ENCODE peak calls at places on chromosomes 3 and 15, in six cellular contexts. One of them, this sample, is unnamed.

GRCh38 chr3:100001514-100002270 is 112.6 kb downstream of the FILIP1L start:
- DNase-seq in Calu3: no peak
- DNase-seq in body of pancreas: peak
- DNase-seq in NCI-H1092: no peak
- DNase-seq in mesendoderm: no peak
- DNase-seq in heart left ventricle: no peak
- DNase-seq in this sample: no peak

GRCh38 chr3:138329127-138329983 is at the start of gene NME9:
- DNase-seq in body of pancreas: peak
- DNase-seq in NCI-H1092: peak
- DNase-seq in mesendoderm: peak
- DNase-seq in Calu3: peak
- DNase-seq in heart left ventricle: peak
- DNase-seq in this sample: peak

GRCh38 chr3:42226470-42227425 is 39.2 kb downstream of the CCK start:
- DNase-seq in NCI-H1092: no peak
- DNase-seq in Calu3: no peak
- DNase-seq in mesendoderm: peak
- DNase-seq in heart left ventricle: no peak
- DNase-seq in body of pancreas: no peak
- DNase-seq in this sample: no peak

GRCh38 chr3:71247221-71247947 is 336.1 kb downstream of the FOXP1 start:
- DNase-seq in heart left ventricle: no peak
- DNase-seq in Calu3: peak
- DNase-seq in NCI-H1092: no peak
- DNase-seq in body of pancreas: peak
- DNase-seq in mesendoderm: peak
- DNase-seq in this sample: no peak

GRCh38 chr3:160661660-160662059 is 15.3 kb upstream of the ARL14 start:
- DNase-seq in body of pancreas: no peak
- DNase-seq in Calu3: no peak
- DNase-seq in NCI-H1092: no peak
- DNase-seq in heart left ventricle: no peak
- DNase-seq in mesendoderm: peak
- DNase-seq in this sample: no peak

GRCh38 chr3:185629554-185630181 is 43.6 kb downstream of the SENP2 start:
- DNase-seq in heart left ventricle: no peak
- DNase-seq in Calu3: no peak
- DNase-seq in body of pancreas: no peak
- DNase-seq in mesendoderm: no peak
- DNase-seq in NCI-H1092: no peak
- DNase-seq in this sample: no peak

GRCh38 chr3:72962317-72962716 is 34.3 kb upstream of the PPP4R2 start:
- DNase-seq in Calu3: no peak
- DNase-seq in body of pancreas: no peak
- DNase-seq in NCI-H1092: no peak
- DNase-seq in mesendoderm: no peak
- DNase-seq in heart left ventricle: no peak
- DNase-seq in this sample: no peak

GRCh38 chr3:89622063-89622700 is 514.8 kb downstream of the EPHA3 start:
- DNase-seq in NCI-H1092: no peak
- DNase-seq in heart left ventricle: peak
- DNase-seq in mesendoderm: no peak
- DNase-seq in Calu3: no peak
- DNase-seq in body of pancreas: no peak
- DNase-seq in this sample: no peak

GRCh38 chr3:89606151-89606550 is 498.7 kb downstream of the EPHA3 start:
- DNase-seq in mesendoderm: no peak
- DNase-seq in Calu3: no peak
- DNase-seq in body of pancreas: no peak
- DNase-seq in heart left ventricle: no peak
- DNase-seq in NCI-H1092: no peak
- DNase-seq in this sample: no peak

GRCh38 chr3:79844176-79844575 is 76.4 kb upstream of the ROBO1 start:
- DNase-seq in mesendoderm: no peak
- DNase-seq in Calu3: no peak
- DNase-seq in body of pancreas: no peak
- DNase-seq in heart left ventricle: no peak
- DNase-seq in NCI-H1092: no peak
- DNase-seq in this sample: no peak

GRCh38 chr3:185207931-185208746 is 45.7 kb downstream of the EHHADH start:
- DNase-seq in NCI-H1092: no peak
- DNase-seq in Calu3: no peak
- DNase-seq in body of pancreas: no peak
- DNase-seq in heart left ventricle: no peak
- DNase-seq in mesendoderm: no peak
- DNase-seq in this sample: no peak

GRCh38 chr3:188510366-188510765 is 356.4 kb downstream of the LPP start:
- DNase-seq in body of pancreas: no peak
- DNase-seq in NCI-H1092: no peak
- DNase-seq in mesendoderm: no peak
- DNase-seq in heart left ventricle: no peak
- DNase-seq in Calu3: peak
- DNase-seq in this sample: no peak

GRCh38 chr3:3023106-3023505 is 87.1 kb downstream of the IL5RA start:
- DNase-seq in NCI-H1092: no peak
- DNase-seq in mesendoderm: no peak
- DNase-seq in Calu3: no peak
- DNase-seq in heart left ventricle: no peak
- DNase-seq in body of pancreas: no peak
- DNase-seq in this sample: no peak

GRCh38 chr3:195073866-195074860 is 196.8 kb downstream of the XXYLT1 start:
- DNase-seq in NCI-H1092: no peak
- DNase-seq in heart left ventricle: peak
- DNase-seq in body of pancreas: no peak
- DNase-seq in mesendoderm: no peak
- DNase-seq in Calu3: no peak
- DNase-seq in this sample: no peak

GRCh38 chr3:188284455-188285212 is 130.7 kb downstream of the LPP start:
- DNase-seq in body of pancreas: no peak
- DNase-seq in mesendoderm: no peak
- DNase-seq in NCI-H1092: no peak
- DNase-seq in Calu3: no peak
- DNase-seq in heart left ventricle: no peak
- DNase-seq in this sample: no peak

GRCh38 chr3:188278717-188279324 is 124.9 kb downstream of the LPP start:
- DNase-seq in NCI-H1092: no peak
- DNase-seq in mesendoderm: no peak
- DNase-seq in body of pancreas: no peak
- DNase-seq in heart left ventricle: no peak
- DNase-seq in Calu3: no peak
- DNase-seq in this sample: no peak

GRCh38 chr15:90818251-90819210 is 49.9 kb upstream of the FURIN start:
- DNase-seq in NCI-H1092: peak
- DNase-seq in body of pancreas: peak
- DNase-seq in mesendoderm: peak
- DNase-seq in heart left ventricle: no peak
- DNase-seq in Calu3: no peak
- DNase-seq in this sample: peak

GRCh38 chr15:57752426-57752825 is 45.9 kb downstream of the POLR2M start:
- DNase-seq in body of pancreas: peak
- DNase-seq in Calu3: no peak
- DNase-seq in heart left ventricle: peak
- DNase-seq in mesendoderm: peak
- DNase-seq in NCI-H1092: no peak
- DNase-seq in this sample: no peak